ENCODE peak calls at places on chromosomes 16 and 17, in five cellular contexts. B is CD8-positive, alpha-beta T cell; E is IMR-90; K is T-helper 17 cell; N is activated CD8-positive, alpha-beta memory T cell treated with anti-CD3 and anti-CD28 coated beads, Interleukin-2, amount 10 ng/mL, durations not matched to agents 7 days and 5 days. F is an unnamed sample.

GRCh38 chr16:86383488-86384262 is 126.7 kb upstream of the FOXF1 start:
- ATAC-seq in B (no peak), E (peak; percentile 66), K (no peak), N (no peak), F (no peak)

GRCh38 chr17:80169784-80170500 is at the start of gene CARD14:
- ATAC-seq in B (no peak), E (no peak), K (no peak), N (no peak), F (no peak)

GRCh38 chr17:28240688-28241340 is 78.2 kb upstream of the TMEM97 start:
- ATAC-seq in B (no peak), E (no peak), K (no peak), N (no peak), F (no peak)

GRCh38 chr17:320809-321385 is 31.7 kb downstream of the RPH3AL start:
- ATAC-seq in B (no peak), E (peak; percentile 35), K (no peak), N (no peak), F (no peak)

GRCh38 chr16:85926370-85926769 is 27.4 kb downstream of the IRF8 start:
- ATAC-seq in B (no peak), E (no peak), K (no peak), N (no peak), F (no peak)

GRCh38 chr17:55990332-55991006 is 162.8 kb upstream of the ANKFN1 start:
- ATAC-seq in B (no peak), E (no peak), K (no peak), N (no peak), F (no peak)

GRCh38 chr17:74779948-74780400 is 3.8 kb upstream of the NAT9 start:
- ATAC-seq in B (peak; percentile 66), E (no peak), K (peak; percentile 73), N (peak; percentile 57), F (peak; percentile 91)

GRCh38 chr17:74601944-74602572 is 10.0 kb upstream of the CD300LD start:
- ATAC-seq in B (no peak), E (peak; percentile 46), K (no peak), N (peak; percentile 40), F (no peak)

GRCh38 chr17:44249501-44250246 is 18.3 kb downstream of the SLC4A1 start:
- ATAC-seq in B (no peak), E (no peak), K (no peak), N (no peak), F (no peak)

GRCh38 chr17:48647103-48647963 is 21.2 kb upstream of the HOXB9 start:
- ATAC-seq in B (no peak), E (peak; percentile 42), K (no peak), N (peak; percentile 35), F (peak; percentile 35)